ENCODE peak calls at places on chromosome 14, in seven cellular contexts. J is adipocyte; B is iris pigment epithelial cell; H is ACHN; S is germinal center; V is activated effector memory CD4-positive, alpha-beta T cell treated with anti-CD3 and anti-CD28 coated beads, Interleukin-2, amount 50 U/mL, for 16 hours; W is ELR. D is an unnamed sample.

GRCh38 chr14:75123991-75124390 is 2.9 kb downstream of the NEK9 start:
- DNase-seq in J (peak), B (peak), H (peak), S (no peak), V (peak), W (peak), D (no peak)

GRCh38 chr14:73743431-73743931 is 29.3 kb upstream of the PNMA1 start:
- DNase-seq in J (no peak), B (no peak), H (no peak), S (no peak), V (peak), W (no peak), D (no peak)

GRCh38 chr14:56949828-56950227 is 139.5 kb upstream of the OTX2 start:
- DNase-seq in J (no peak), B (peak), H (no peak), S (no peak), V (no peak), W (no peak), D (no peak)

GRCh38 chr14:60734465-60735242 is at the start of gene MNAT1:
- DNase-seq in J (peak), B (peak), H (peak), S (peak), V (peak), W (peak), D (no peak)

GRCh38 chr14:91310620-91311283 is 66.2 kb upstream of the GPR68 start:
- DNase-seq in J (no peak), B (no peak), H (no peak), S (no peak), V (peak), W (no peak), D (no peak)

GRCh38 chr14:45766247-45766646 is 513.2 kb upstream of the MIS18BP1 start:
- DNase-seq in J (no peak), B (no peak), H (no peak), S (no peak), V (no peak), W (no peak), D (no peak)

GRCh38 chr14:96583605-96584041 is 81.4 kb downstream of the PAPOLA start:
- DNase-seq in J (no peak), B (no peak), H (no peak), S (no peak), V (no peak), W (no peak), D (no peak)

GRCh38 chr14:95044463-95045254 is 112.7 kb downstream of the DICER1 start:
- DNase-seq in J (no peak), B (no peak), H (no peak), S (no peak), V (peak), W (no peak), D (no peak)

GRCh38 chr14:20546877-20547276 is 14.0 kb downstream of the RNASE9 start:
- DNase-seq in J (no peak), B (no peak), H (no peak), S (no peak), V (no peak), W (no peak), D (no peak)

GRCh38 chr14:100432652-100433427 is 109.7 kb downstream of the SLC25A47 start:
- DNase-seq in J (no peak), B (no peak), H (no peak), S (no peak), V (no peak), W (no peak), D (no peak)

GRCh38 chr14:32428149-32428548 is 99.1 kb downstream of the AKAP6 start:
- DNase-seq in J (no peak), B (no peak), H (no peak), S (no peak), V (no peak), W (no peak), D (no peak)

GRCh38 chr14:101072945-101073597 is 169.5 kb upstream of the RTL1 start:
- DNase-seq in J (peak), B (peak), H (peak), S (no peak), V (peak), W (peak), D (no peak)

GRCh38 chr14:87705439-87705896 is 287.5 kb downstream of the GALC start:
- DNase-seq in J (no peak), B (no peak), H (no peak), S (no peak), V (no peak), W (no peak), D (no peak)

GRCh38 chr14:75489480-75489837 is 32.8 kb upstream of the BATF start:
- DNase-seq in J (no peak), B (no peak), H (no peak), S (no peak), V (no peak), W (no peak), D (no peak)

GRCh38 chr14:24194873-24195185 is 412 bp downstream of the TM9SF1 start:
- DNase-seq in J (no peak), B (no peak), H (no peak), S (no peak), V (no peak), W (no peak), D (no peak)

GRCh38 chr14:92902191-92902590 is 20.8 kb upstream of the CHGA start:
- DNase-seq in J (no peak), B (no peak), H (no peak), S (no peak), V (no peak), W (no peak), D (no peak)

GRCh38 chr14:37591941-37592287 is 3.1 kb downstream of the FOXA1 start:
- DNase-seq in J (no peak), B (no peak), H (no peak), S (no peak), V (no peak), W (no peak), D (no peak)

GRCh38 chr14:101598159-101598558 is 36.9 kb downstream of the DIO3 start:
- DNase-seq in J (no peak), B (no peak), H (no peak), S (no peak), V (peak), W (no peak), D (no peak)

GRCh38 chr14:101251812-101252442 is 309.4 kb upstream of the DIO3 start:
- DNase-seq in J (no peak), B (no peak), H (no peak), S (no peak), V (no peak), W (no peak), D (no peak)

GRCh38 chr14:105746124-105746514 is 219.7 kb downstream of the TMEM121 start:
- DNase-seq in J (no peak), B (no peak), H (no peak), S (no peak), V (no peak), W (no peak), D (no peak)

GRCh38 chr14:81329640-81330385 is 70.3 kb downstream of the STON2 start:
- DNase-seq in J (no peak), B (no peak), H (no peak), S (no peak), V (no peak), W (no peak), D (no peak)

GRCh38 chr14:104864267-104865068 is 600 bp upstream of the CEP170B start:
- DNase-seq in J (peak), B (no peak), H (peak), S (no peak), V (peak), W (no peak), D (no peak)

GRCh38 chr14:49908433-49908782 is 15.5 kb downstream of the ARF6 start:
- DNase-seq in J (no peak), B (peak), H (no peak), S (no peak), V (no peak), W (peak), D (no peak)

GRCh38 chr14:105090493-105091334 is 25.5 kb upstream of the GPR132 start:
- DNase-seq in J (peak), B (peak), H (peak), S (peak), V (peak), W (peak), D (no peak)

GRCh38 chr14:49505026-49505766 is 81.0 kb downstream of the RPS29 start:
- DNase-seq in J (no peak), B (peak), H (peak), S (no peak), V (no peak), W (peak), D (no peak)

GRCh38 chr14:75223664-75224154 is 47.3 kb upstream of the TMED10 start:
- DNase-seq in J (peak), B (peak), H (no peak), S (peak), V (no peak), W (peak), D (peak)

GRCh38 chr14:52325126-52325525 is 11.0 kb downstream of the PTGER2 start:
- DNase-seq in J (peak), B (peak), H (peak), S (peak), V (no peak), W (no peak), D (peak)

GRCh38 chr14:58752782-58753181 is 115.0 kb downstream of the DACT1 start:
- DNase-seq in J (no peak), B (no peak), H (peak), S (no peak), V (no peak), W (no peak), D (no peak)

GRCh38 chr14:82855912-82856381 is 1322.3 kb upstream of the SEL1L start:
- DNase-seq in J (peak), B (peak), H (peak), S (no peak), V (no peak), W (no peak), D (no peak)

GRCh38 chr14:102155150-102155549 is 15.5 kb downstream of the WDR20 start:
- DNase-seq in J (peak), B (peak), H (no peak), S (no peak), V (no peak), W (peak), D (no peak)

GRCh38 chr14:96482986-96483385 is 19.2 kb upstream of the PAPOLA start:
- DNase-seq in J (no peak), B (no peak), H (no peak), S (no peak), V (no peak), W (no peak), D (no peak)

GRCh38 chr14:57378661-57379060 is 11.7 kb upstream of the NAA30 start:
- DNase-seq in J (peak), B (no peak), H (no peak), S (no peak), V (no peak), W (peak), D (no peak)

GRCh38 chr14:52078721-52079120 is 9.9 kb upstream of the NID2 start:
- DNase-seq in J (no peak), B (no peak), H (no peak), S (no peak), V (no peak), W (no peak), D (no peak)

GRCh38 chr14:26602902-26603301 is 5.1 kb upstream of the NOVA1 start:
- DNase-seq in J (no peak), B (no peak), H (no peak), S (no peak), V (no peak), W (no peak), D (no peak)

GRCh38 chr14:89973234-89973823 is 17.6 kb downstream of the TDP1 start:
- DNase-seq in J (peak), B (peak), H (peak), S (peak), V (peak), W (peak), D (peak)

GRCh38 chr14:54333511-54333910 is 63.3 kb upstream of the CDKN3 start:
- DNase-seq in J (no peak), B (no peak), H (no peak), S (no peak), V (no peak), W (no peak), D (no peak)

GRCh38 chr14:91367173-91368171 is 50.1 kb downstream of the CCDC88C start:
- DNase-seq in J (no peak), B (peak), H (peak), S (peak), V (peak), W (peak), D (peak)

GRCh38 chr14:65927871-65928270 is 515.3 kb downstream of the FUT8 start:
- DNase-seq in J (no peak), B (no peak), H (no peak), S (no peak), V (peak), W (no peak), D (no peak)

GRCh38 chr14:21796912-21797311 is 123.3 kb upstream of the OR4E1 start:
- DNase-seq in J (no peak), B (no peak), H (no peak), S (no peak), V (no peak), W (no peak), D (no peak)

GRCh38 chr14:51999084-51999483 is 9.7 kb downstream of the RTRAF start:
- DNase-seq in J (peak), B (peak), H (no peak), S (no peak), V (no peak), W (peak), D (no peak)

D was measured in GM18507.